ENCODE peak calls at places on chromosome 10, in ten cellular contexts. Z is AG10803, J is GM23338, B is neural crest cell, M is HFFc6, R is endothelial cell of umbilical vein, Y is colonic mucosa, K is GM06990, H is fibroblast of lung, A is dorsolateral prefrontal cortex. U is an unnamed sample.
A peak's percentile ranks its signal among the peaks of the same experiment; 100 is the strongest.

GRCh38 chr10:44979281-44980181 is 922 bp upstream of the DEPP1 start:
- DNase-seq in H (no peak), Z (no peak), M (no peak), Y (no peak), A (no peak), J (no peak), B (no peak), R (no peak), K (no peak), U (no peak)

GRCh38 chr10:69716711-69717560 is 84.8 kb upstream of the COL13A1 start:
- DNase-seq in K (no peak), Z (no peak), M (peak; percentile 20), R (no peak), B (peak; percentile 63), H (peak; percentile 49), Y (peak; percentile 71), A (peak; percentile 58), J (peak; percentile 91), U (no peak)

GRCh38 chr10:89861584-89862287 is 160.3 kb downstream of the KIF20B start:
- DNase-seq in K (no peak), Z (peak; percentile 38), M (peak; percentile 4), H (peak; percentile 57), B (no peak), R (no peak), Y (no peak), A (no peak), J (no peak), U (no peak)

GRCh38 chr10:29063806-29064644 is 224.8 kb upstream of the LYZL1 start:
- DNase-seq in A (no peak), Y (no peak), Z (peak; percentile 8), M (peak; percentile 16), K (no peak), J (no peak), R (no peak), B (no peak), H (peak; percentile 23), U (no peak)

GRCh38 chr10:69051303-69051702 is 36.6 kb upstream of the SRGN start:
- DNase-seq in H (peak; percentile 46), Y (no peak), B (no peak), A (no peak), M (peak; percentile 14), R (peak; percentile 39), J (no peak), Z (peak; percentile 38), K (peak; percentile 55), U (no peak)

GRCh38 chr10:88542522-88542921 is 40.6 kb downstream of the RNLS start:
- DNase-seq in Z (no peak), M (no peak), Y (no peak), K (no peak), R (no peak), A (no peak), J (no peak), B (no peak), H (no peak), U (no peak)

GRCh38 chr10:16594106-16594505 is 72.4 kb upstream of the C1QL3 start:
- DNase-seq in Y (no peak), B (no peak), R (no peak), H (no peak), A (no peak), K (no peak), J (no peak), Z (no peak), M (no peak), U (no peak)

GRCh38 chr10:46541017-46541661 is 15.3 kb downstream of the GPRIN2 start:
- DNase-seq in M (no peak), Z (peak; percentile 13), R (no peak), H (no peak), J (peak; percentile 89), Y (peak; percentile 71), A (peak; percentile 35), K (no peak), B (peak; percentile 82), U (no peak)

DNA sequence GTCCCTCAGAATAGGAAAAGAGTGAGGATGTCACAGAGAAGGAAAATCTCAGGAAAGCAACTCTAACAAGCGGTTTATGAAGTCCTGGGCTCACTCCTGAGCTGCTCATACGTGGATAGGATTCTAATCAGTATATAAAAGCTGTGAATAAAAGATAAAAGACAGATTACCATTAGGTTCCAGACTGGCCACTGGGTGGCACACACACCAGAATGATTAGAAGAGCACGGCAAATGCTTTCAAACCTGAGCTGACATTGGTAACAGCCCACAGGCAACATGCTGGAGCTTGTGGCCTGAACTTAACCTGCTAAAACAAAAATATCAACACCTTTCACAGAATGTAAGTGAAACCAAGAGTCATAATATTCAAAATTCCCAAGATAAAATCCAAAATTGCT is 370.8 kb downstream of the GRID1 start:
- DNase-seq in A (peak; percentile 53), Z (peak; percentile 3), R (no peak), M (no peak), H (no peak), J (peak; percentile 34), Y (peak; percentile 20), K (no peak), B (no peak), U (peak; percentile 21)
- TF ChIP-seq CTCF in A (peak; percentile 46), Z (peak; percentile 39), R (no peak), M (peak; percentile 49), H (no peak), J (peak; percentile 43), Y (no peak), K (peak; percentile 53), B (peak; percentile 63), U (peak; percentile 45)

GRCh38 chr10:79231908-79232307 is 115.4 kb upstream of the PPIF start:
- DNase-seq in M (no peak), A (no peak), K (no peak), Z (no peak), Y (no peak), J (no peak), H (no peak), B (no peak), R (no peak), U (no peak)

GRCh38 chr10:79229830-79230562 is 117.3 kb upstream of the PPIF start:
- DNase-seq in Y (no peak), K (no peak), A (no peak), J (peak; percentile 87), B (peak; percentile 61), Z (no peak), M (no peak), H (no peak), R (no peak), U (no peak)

GRCh38 chr10:79232864-79233263 is 114.4 kb upstream of the PPIF start:
- DNase-seq in A (no peak), Y (no peak), J (no peak), R (no peak), M (no peak), B (no peak), K (no peak), Z (no peak), H (no peak), U (no peak)

GRCh38 chr10:79229081-79229541 is 118.2 kb upstream of the PPIF start:
- DNase-seq in M (no peak), H (no peak), Z (no peak), A (no peak), B (no peak), R (no peak), K (no peak), Y (no peak), J (peak; percentile 63), U (no peak)

GRCh38 chr10:79230563-79231249 is 116.6 kb upstream of the PPIF start:
- DNase-seq in Z (no peak), Y (no peak), K (no peak), M (no peak), H (no peak), R (no peak), J (peak; percentile 59), B (no peak), A (no peak), U (no peak)
- TF ChIP-seq CTCF in Z (no peak), Y (no peak), K (no peak), M (no peak), H (no peak), R (no peak), J (no peak), B (no peak), A (no peak), U (no peak)

GRCh38 chr10:102096449-102096848 is 23.7 kb downstream of the LDB1 start:
- DNase-seq in H (no peak), B (no peak), K (no peak), R (no peak), J (no peak), Z (no peak), M (no peak), Y (no peak), A (no peak), U (no peak)

GRCh38 chr10:102102421-102102820 is 17.7 kb downstream of the LDB1 start:
- DNase-seq in A (no peak), B (no peak), R (no peak), K (no peak), Y (no peak), J (no peak), H (no peak), Z (no peak), M (no peak), U (no peak)

DNA sequence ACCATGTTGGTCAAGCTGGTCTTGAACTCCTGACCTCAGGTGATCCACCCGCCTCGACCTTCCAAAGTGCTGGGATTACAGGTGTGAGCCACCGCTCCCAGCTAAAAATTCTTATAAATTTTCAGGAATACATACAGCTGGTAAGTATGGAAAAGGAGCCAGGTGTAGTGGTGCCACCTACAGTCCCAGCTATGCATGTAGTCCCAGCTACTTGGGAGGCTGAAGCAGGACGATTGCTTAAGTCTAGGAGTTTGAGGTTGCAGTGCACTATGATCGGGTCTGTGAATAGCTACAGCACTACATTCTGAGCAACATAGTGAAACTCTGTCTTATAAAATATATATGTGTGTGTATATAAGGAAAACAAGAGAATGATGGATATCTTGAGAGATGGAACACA is 19.0 kb downstream of the LDB1 start:
- DNase-seq in B (no peak), M (no peak), Z (no peak), K (no peak), H (no peak), Y (no peak), R (no peak), A (no peak), J (peak; percentile 36), U (no peak)
- TF ChIP-seq CTCF in B (no peak), M (peak; percentile 19), Z (no peak), K (peak; percentile 2), H (no peak), Y (no peak), R (no peak), A (no peak), J (peak; percentile 41), U (no peak)

GRCh38 chr10:101236376-101237079 is 7.3 kb upstream of the LBX1 start:
- DNase-seq in A (no peak), Z (no peak), R (no peak), Y (no peak), J (peak; percentile 81), M (peak; percentile 11), K (no peak), H (peak; percentile 41), B (no peak), U (no peak)

GRCh38 chr10:101233443-101233842 is 4.2 kb upstream of the LBX1 start:
- DNase-seq in H (no peak), R (no peak), J (no peak), K (no peak), A (no peak), Y (no peak), Z (no peak), M (no peak), B (no peak), U (no peak)

GRCh38 chr10:101235766-101236165 is 6.5 kb upstream of the LBX1 start:
- DNase-seq in M (no peak), R (no peak), Z (no peak), K (no peak), Y (no peak), H (no peak), B (no peak), J (peak; percentile 77), A (no peak), U (no peak)

GRCh38 chr10:101233863-101234262 is 4.6 kb upstream of the LBX1 start:
- DNase-seq in K (no peak), R (no peak), M (no peak), A (no peak), Z (no peak), B (no peak), J (peak; percentile 20), Y (no peak), H (no peak), U (no peak)

DNA sequence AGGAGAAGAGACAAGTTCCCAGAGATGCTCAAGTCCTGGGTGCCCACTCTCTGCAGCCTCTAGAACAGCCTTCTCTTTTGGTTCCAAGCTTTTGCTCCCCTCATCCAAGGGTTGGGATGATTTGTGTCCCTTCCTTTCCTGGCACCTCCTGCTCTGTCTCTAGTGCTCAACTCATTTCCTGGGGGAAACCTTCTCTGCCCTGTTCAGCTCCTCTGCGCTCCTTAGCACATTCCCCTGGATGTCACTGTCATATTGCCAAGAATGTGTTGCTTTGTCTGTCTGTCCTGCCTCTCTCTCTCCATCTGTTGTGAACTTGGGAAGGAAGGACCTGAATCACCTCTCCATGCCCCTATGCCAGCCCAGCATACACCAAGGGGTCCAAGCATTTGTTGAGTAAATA is 5.1 kb upstream of the LBX1 start:
- DNase-seq in K (no peak), Z (no peak), J (no peak), R (no peak), Y (no peak), M (no peak), B (no peak), A (no peak), H (no peak), U (no peak)
- TF ChIP-seq CTCF in K (no peak), Z (no peak), J (no peak), R (no peak), Y (no peak), M (no peak), B (no peak), A (no peak), H (no peak), U (no peak)